ENCODE peak calls at places on chromosomes 3 and 15, in four cellular contexts. V, M, S and Z are unnamed samples. For H3K4me1, the result is how much of the 10 kb centered on the place peaks cover.

GRCh38 chr3:197975311-197975710 is 15.3 kb downstream of the LMLN start:
- DNase-seq in S (no peak), M (no peak), V (no peak), Z (no peak)

GRCh38 chr3:144015133-144015532 is 43.5 kb downstream of the DIPK2A start:
- DNase-seq in M (no peak), S (no peak), V (no peak), Z (no peak)

GRCh38 chr15:37059051-37059450 is 41.3 kb downstream of the MEIS2 start:
- DNase-seq in V (no peak), S (no peak), M (no peak), Z (no peak)

GRCh38 chr3:3685721-3686120 is 113.5 kb upstream of the LRRN1 start:
- DNase-seq in S (no peak), M (no peak), V (no peak), Z (no peak)

GRCh38 chr3:140844072-140844471 is 97.6 kb upstream of the SLC25A36 start:
- DNase-seq in M (no peak), V (no peak), S (no peak), Z (no peak)

GRCh38 chr15:36156855-36157521 is 422.4 kb upstream of the CDIN1 start:
- DNase-seq in S (no peak), V (no peak), M (no peak), Z (no peak)

GRCh38 chr3:8110966-8111798 is 390.4 kb upstream of the LMCD1 start:
- DNase-seq in V (peak), M (peak), S (peak), Z (peak)

GRCh38 chr3:172717493-172718088 is 6.7 kb upstream of the NCEH1 start:
- DNase-seq in S (no peak), M (peak), V (no peak), Z (no peak)

GRCh38 chr15:101027920-101028319 is 108.8 kb downstream of the LRRK1 start:
- DNase-seq in M (no peak), V (no peak), S (no peak), Z (no peak)

GRCh38 chr15:83066034-83066760 is 855 bp downstream of the BTBD1 start:
- DNase-seq in V (no peak), M (peak), S (peak), Z (no peak)

GRCh38 chr15:27826902-27827321 is 272.2 kb downstream of the OCA2 start:
- DNase-seq in S (no peak), V (no peak), M (no peak), Z (no peak)

GRCh38 chr15:62883938-62884479 is 158.5 kb upstream of the TPM1 start:
- DNase-seq in M (no peak), S (no peak), V (no peak), Z (no peak)

GRCh38 chr3:141302364-141303141 is 65.8 kb upstream of the ZBTB38 start:
- DNase-seq in M (no peak), V (no peak), S (no peak), Z (no peak)

GRCh38 chr15:80512729-80513670 is 108.8 kb downstream of the ARNT2 start:
- DNase-seq in M (no peak), S (no peak), V (peak), Z (peak)

GRCh38 chr3:15750143-15750542 is 47.6 kb downstream of the ANKRD28 start:
- DNase-seq in M (no peak), V (no peak), S (no peak), Z (no peak)

GRCh38 chr15:87287156-87287555 is 969.4 kb downstream of the NTRK3 start:
- DNase-seq in V (no peak), S (no peak), M (no peak), Z (no peak)

GRCh38 chr15:58472221-58472620 is 40.4 kb downstream of the LIPC start:
- DNase-seq in M (no peak), V (no peak), S (no peak), Z (no peak)

GRCh38 chr3:16474304-16474703 is 39.2 kb downstream of the RFTN1 start:
- DNase-seq in M (no peak), S (no peak), V (no peak), Z (no peak)

GRCh38 chr3:134463676-134464611 is 21.8 kb downstream of the ANAPC13 start:
- DNase-seq in S (peak), M (no peak), V (peak), Z (peak)

GRCh38 chr3:3998140-3998977 is 199.1 kb downstream of the LRRN1 start:
- DNase-seq in S (peak), V (peak), M (peak), Z (peak)

GRCh38 chr15:76169792-76170425 is 110.1 kb downstream of the TMEM266 start:
- DNase-seq in M (no peak), S (no peak), V (no peak), Z (no peak)

GRCh38 chr3:53187430-53187829 is 26.4 kb downstream of the PRKCD start:
- DNase-seq in V (no peak), S (no peak), M (no peak), Z (no peak)

GRCh38 chr3:58469096-58469495 is 22.8 kb upstream of the KCTD6 start:
- DNase-seq in M (no peak), S (no peak), V (no peak), Z (no peak)

GRCh38 chr3:56998081-56998529 is 62.4 kb upstream of the SPATA12 start:
- DNase-seq in S (no peak), M (no peak), V (no peak), Z (no peak)
- H3K4me3 ChIP-seq in S (no peak), M (no peak), V (no peak), Z (no peak)

GRCh38 chr3:19946832-19947548 is at the start of gene RAB5A:
- DNase-seq in M (peak), V (peak), S (peak), Z (peak)

GRCh38 chr3:19948192-19948591 is 1.3 kb downstream of the RAB5A start:
- DNase-seq in V (no peak), S (no peak), M (no peak), Z (no peak)

GRCh38 chr3:19946291-19946831 is 536 bp upstream of the RAB5A start:
- DNase-seq in V (no peak), M (peak), S (no peak), Z (no peak)

GRCh38 chr3:19947549-19948071 is 713 bp downstream of the RAB5A start:
- DNase-seq in M (peak), V (peak), S (peak), Z (peak)

DNA sequence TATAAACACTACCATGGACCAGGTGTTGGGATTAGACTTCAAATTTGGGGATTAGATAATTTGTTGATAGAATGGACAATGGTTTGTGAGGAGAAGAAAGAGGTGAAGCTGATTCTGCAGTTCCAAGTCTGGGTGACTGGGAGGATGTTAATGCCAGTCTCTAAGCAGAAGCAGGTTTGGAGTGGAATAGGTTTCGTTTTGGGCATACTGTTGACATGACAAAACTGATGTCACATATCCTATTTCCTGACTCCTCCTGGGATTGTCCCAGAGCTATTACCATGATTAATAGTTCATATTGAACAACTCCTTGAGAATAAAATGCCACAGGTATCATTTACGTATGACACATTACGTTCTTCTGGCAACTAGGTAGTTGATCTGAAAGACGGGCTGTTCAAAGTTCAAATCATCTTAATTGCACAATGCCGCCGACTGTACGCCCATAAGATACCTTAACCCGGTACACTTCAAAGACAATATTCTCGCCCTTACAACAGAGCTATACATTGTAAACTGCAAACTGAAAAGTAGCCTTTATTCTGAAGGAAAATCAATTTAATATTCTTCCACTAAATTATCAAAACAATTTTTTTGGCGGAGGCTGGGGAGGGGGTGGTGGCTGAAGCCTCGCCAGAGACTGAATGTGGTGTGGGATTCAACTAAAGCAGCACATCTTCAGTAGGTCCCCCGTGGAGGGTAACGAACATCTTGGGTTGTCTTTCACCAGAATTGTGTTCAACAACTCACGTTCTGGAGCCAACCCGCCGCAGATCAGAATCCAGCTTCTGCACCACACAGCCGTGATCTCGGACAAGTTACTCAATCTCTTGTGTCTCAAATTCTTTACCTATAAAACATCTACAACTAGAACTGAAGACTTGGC is 1.2 kb upstream of the RAB5A start:
- DNase-seq in V (no peak), M (peak), S (peak), Z (no peak)
- H3K27ac ChIP-seq in V (no peak), M (peak), S (peak), Z (no peak)

DNA sequence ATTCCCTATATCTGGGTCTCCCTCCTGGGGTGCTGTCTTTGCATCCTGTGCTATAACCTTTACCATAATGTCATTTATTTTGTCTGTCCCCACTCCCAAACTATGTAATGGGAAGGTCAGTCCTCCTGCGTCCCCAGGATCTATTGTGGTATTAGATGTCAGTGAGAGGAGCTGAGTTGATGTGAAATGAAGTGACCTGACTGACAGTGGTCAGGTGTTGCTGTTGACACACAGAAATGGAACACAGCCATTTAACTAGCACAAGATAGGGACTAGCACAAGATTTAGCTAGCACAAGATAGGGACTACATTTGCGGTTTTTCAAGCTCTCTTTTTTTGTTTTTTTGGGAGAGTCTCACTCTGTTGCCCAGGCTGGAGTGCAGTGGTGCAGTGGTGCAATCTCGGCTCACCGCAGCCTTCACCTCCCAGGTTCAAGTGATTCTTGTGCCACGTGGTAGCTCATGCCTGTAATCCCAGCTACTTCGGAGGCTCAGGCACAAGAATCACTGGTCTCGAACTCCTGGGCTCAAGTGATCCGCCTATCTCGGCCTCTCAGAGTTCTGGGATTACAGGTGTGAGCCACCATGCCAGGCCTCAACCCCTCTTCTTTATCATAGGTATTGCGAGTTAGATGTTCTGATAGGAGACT is 5.2 kb downstream of the NGRN start:
- DNase-seq in M (no peak), S (no peak), V (no peak), Z (no peak)
- H3K4me1 ChIP-seq in M (under half), S (under half), V (under half), Z (under half)

DNA sequence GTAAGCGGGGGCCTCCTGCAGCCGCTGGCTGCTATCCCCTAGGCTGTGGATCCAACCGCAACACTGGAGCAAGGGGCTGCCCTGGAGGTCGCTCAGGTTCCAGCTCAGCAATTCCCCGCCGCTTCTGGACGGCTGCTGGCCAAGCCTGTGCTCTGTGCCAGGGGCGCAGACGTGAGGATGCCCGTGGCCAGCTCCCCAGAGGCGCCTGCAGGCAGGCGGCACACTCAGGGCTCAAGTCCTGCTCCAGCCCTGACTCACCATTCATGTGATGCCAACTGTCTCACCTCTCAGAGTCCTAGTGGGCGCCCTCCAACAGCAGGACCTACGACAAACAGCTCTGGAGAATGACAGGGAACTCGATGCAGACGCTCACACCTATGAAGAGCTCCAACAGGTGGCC is 31.6 kb downstream of the KLHL25 start:
- DNase-seq in S (no peak), M (no peak), V (no peak), Z (no peak)
- H3K4me3 ChIP-seq in S (no peak), M (no peak), V (no peak), Z (no peak)

GRCh38 chr15:74800559-74801094 is 12.0 kb upstream of the LMAN1L start:
- DNase-seq in S (no peak), V (no peak), M (no peak), Z (no peak)

GRCh38 chr15:74799255-74799842 is 13.3 kb upstream of the LMAN1L start:
- DNase-seq in V (no peak), S (no peak), M (peak), Z (no peak)

GRCh38 chr15:74799843-74800558 is 12.6 kb upstream of the LMAN1L start:
- DNase-seq in V (peak), M (peak), S (peak), Z (peak)

GRCh38 chr15:74795961-74796625 is 14.2 kb downstream of the CSK start:
- DNase-seq in M (no peak), V (no peak), S (no peak), Z (no peak)

DNA sequence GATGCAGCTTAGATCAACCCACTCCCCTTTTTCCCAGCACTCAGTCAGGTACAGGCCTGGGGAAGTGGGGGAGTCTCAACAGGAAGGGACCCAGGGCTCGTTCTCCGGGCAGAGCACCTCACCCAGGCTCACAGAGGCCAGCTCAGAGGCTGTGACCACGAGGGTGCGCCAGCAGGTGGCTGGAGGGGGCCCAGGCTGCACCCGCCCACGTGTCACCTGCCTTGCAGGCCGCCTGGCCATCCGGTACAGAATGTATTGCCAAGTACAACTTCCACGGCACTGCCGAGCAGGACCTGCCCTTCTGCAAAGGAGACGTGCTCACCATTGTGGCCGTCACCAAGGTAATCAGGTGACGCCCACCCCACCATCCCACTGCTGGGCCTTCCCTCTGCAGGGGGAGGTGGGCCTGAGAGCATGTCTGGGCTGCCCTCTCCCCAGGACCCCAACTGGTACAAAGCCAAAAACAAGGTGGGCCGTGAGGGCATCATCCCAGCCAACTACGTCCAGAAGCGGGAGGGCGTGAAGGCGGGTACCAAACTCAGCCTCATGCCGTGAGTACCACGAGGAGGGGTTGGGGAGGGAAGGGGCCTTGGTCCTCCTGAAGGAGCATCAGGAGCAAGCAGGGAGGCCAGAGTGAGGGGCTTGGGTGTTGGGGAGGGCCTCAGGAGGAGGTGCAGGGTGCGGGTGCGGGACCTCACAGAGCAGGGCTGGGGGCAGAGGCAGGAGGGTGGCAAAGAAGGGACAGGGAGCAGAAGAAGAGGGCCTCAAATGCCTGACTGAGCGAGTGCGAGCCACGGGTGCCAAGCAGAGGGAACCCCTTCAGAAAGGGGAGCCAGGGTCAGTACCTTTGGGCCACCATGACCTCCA is 14.0 kb upstream of the LMAN1L start:
- DNase-seq in S (no peak), V (no peak), M (peak), Z (no peak)
- H3K27ac ChIP-seq in S (no peak), V (no peak), M (peak), Z (no peak)